ENCODE peak calls at places on chromosomes 6 and 20, in five cellular contexts. V is K562, H is psoas muscle, X is mesendoderm, L is lung. K is an unnamed sample.

GRCh38 chr6:45265246-45265645 is 62.9 kb upstream of the RUNX2 start:
- DNase-seq in V (no peak), H (no peak), X (no peak), L (no peak), K (no peak)

GRCh38 chr6:13554929-13555333 is 19.5 kb upstream of the SIRT5 start:
- DNase-seq in V (no peak), H (peak; percentile 18), X (peak; percentile 89), L (no peak), K (no peak)

GRCh38 chr20:6485376-6485775 is 282.1 kb upstream of the BMP2 start:
- DNase-seq in V (no peak), H (no peak), X (no peak), L (no peak), K (no peak)

GRCh38 chr20:11235058-11235457 is 561.3 kb upstream of the JAG1 start:
- DNase-seq in V (no peak), H (no peak), X (peak; percentile 95), L (no peak), K (no peak)

GRCh38 chr6:33702345-33702977 is 9.0 kb downstream of the UQCC2 start:
- DNase-seq in V (peak; percentile 65), H (no peak), X (peak; percentile 78), L (no peak), K (no peak)

GRCh38 chr20:59933296-59933848 is at the start of gene SYCP2:
- DNase-seq in V (peak; percentile 94), H (peak; percentile 57), X (no peak), L (no peak), K (peak; percentile 61)

GRCh38 chr6:13098808-13099570 is 229.3 kb downstream of the TBC1D7 start:
- DNase-seq in V (no peak), H (no peak), X (no peak), L (no peak), K (no peak)

GRCh38 chr20:26167499-26167898 is 470.8 kb upstream of the ZNF337 start:
- DNase-seq in V (no peak), H (no peak), X (no peak), L (no peak), K (no peak)

GRCh38 chr6:162704001-162704400 is 23.6 kb downstream of the PRKN start:
- DNase-seq in V (no peak), H (no peak), X (no peak), L (no peak), K (no peak)

GRCh38 chr20:44196278-44196677 is 9.3 kb upstream of the JPH2 start:
- DNase-seq in V (peak; percentile 28), H (no peak), X (no peak), L (no peak), K (no peak)

GRCh38 chr20:22430746-22431168 is 153.6 kb downstream of the FOXA2 start:
- DNase-seq in V (no peak), H (no peak), X (no peak), L (no peak), K (no peak)

GRCh38 chr6:32213649-32214048 is 10.2 kb downstream of the NOTCH4 start:
- DNase-seq in V (no peak), H (no peak), X (no peak), L (no peak), K (no peak)

GRCh38 chr6:168284187-168284586 is 35.4 kb downstream of the DACT2 start:
- DNase-seq in V (no peak), H (no peak), X (no peak), L (no peak), K (no peak)

GRCh38 chr6:36957773-36958271 is 3.3 kb downstream of the PI16 start:
- DNase-seq in V (no peak), H (no peak), X (no peak), L (no peak), K (no peak)

GRCh38 chr6:127690092-127690491 is 113.1 kb downstream of the C6orf58 start:
- DNase-seq in V (no peak), H (no peak), X (peak; percentile 26), L (no peak), K (no peak)

GRCh38 chr6:47355496-47355895 is 45.8 kb upstream of the TNFRSF21 start:
- DNase-seq in V (no peak), H (no peak), X (no peak), L (no peak), K (no peak)

GRCh38 chr20:25057234-25058050 is 497 bp downstream of the ACSS1 start:
- DNase-seq in V (peak; percentile 27), H (peak; percentile 74), X (peak; percentile 25), L (peak; percentile 77), K (peak; percentile 89)

GRCh38 chr6:26607434-26608230 is 10.9 kb downstream of the ABT1 start:
- DNase-seq in V (peak; percentile 56), H (no peak), X (peak; percentile 68), L (peak; percentile 46), K (no peak)

GRCh38 chr6:102848796-102849195 is 1455.3 kb downstream of the GRIK2 start:
- DNase-seq in V (no peak), H (no peak), X (no peak), L (no peak), K (no peak)

GRCh38 chr20:38790210-38791053 is 15.1 kb upstream of the PPP1R16B start:
- DNase-seq in V (peak; percentile 76), H (no peak), X (peak; percentile 85), L (no peak), K (no peak)

GRCh38 chr6:134816780-134817179 is 133.1 kb downstream of the ALDH8A1 start:
- DNase-seq in V (no peak), H (no peak), X (peak; percentile 28), L (no peak), K (no peak)

GRCh38 chr6:12957321-12958051 is 240.9 kb downstream of the PHACTR1 start:
- DNase-seq in V (no peak), H (peak; percentile 36), X (peak; percentile 47), L (peak; percentile 85), K (no peak)

GRCh38 chr6:15504040-15504491 is 158.8 kb downstream of the DTNBP1 start:
- DNase-seq in V (no peak), H (peak; percentile 64), X (no peak), L (no peak), K (no peak)

GRCh38 chr6:38591451-38591850 is 48.3 kb downstream of the BTBD9 start:
- DNase-seq in V (no peak), H (no peak), X (no peak), L (no peak), K (no peak)

GRCh38 chr6:50116797-50117542 is 67.2 kb upstream of the DEFB112 start:
- DNase-seq in V (no peak), H (no peak), X (no peak), L (no peak), K (no peak)
- H3K4me1 ChIP-seq in V (no peaks in the 10 kb centered on the region), H (peaks cover 6% of the 10 kb centered on the region), X (no peaks in the 10 kb centered on the region), L (no peaks in the 10 kb centered on the region), K (no peaks in the 10 kb centered on the region)

DNA sequence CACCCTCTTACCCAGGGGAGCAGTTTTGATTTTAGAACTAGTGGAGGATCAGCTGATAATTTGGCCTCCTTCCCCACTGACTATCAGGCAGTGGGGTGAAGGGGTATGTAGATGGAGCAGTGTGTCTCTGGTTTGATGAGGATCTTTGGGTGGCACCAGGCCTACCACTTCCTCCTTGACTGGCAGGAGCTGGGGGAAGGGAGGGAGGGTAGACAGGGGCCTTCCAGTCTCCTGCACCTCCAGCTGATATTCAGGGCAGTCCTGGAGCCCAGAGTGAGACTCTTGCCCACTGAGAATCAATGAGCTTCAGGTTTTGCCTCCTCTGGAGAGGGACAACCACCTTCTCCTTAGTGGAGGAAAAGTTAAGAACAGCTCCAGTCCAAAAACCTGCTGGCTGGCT is 3.2 kb downstream of the DEF6 start:
- DNase-seq in V (no peak), H (no peak), X (no peak), L (no peak), K (peak; percentile 32)
- H3K4me3 ChIP-seq in V (no peak overlapping the region), H (no peak overlapping the region), X (no peak overlapping the region), L (no peak overlapping the region), K (peak overlapping the region; percentile 91)

GRCh38 chr20:53626584-53626983 is 32.9 kb upstream of the ZNF217 start:
- DNase-seq in V (no peak), H (no peak), X (no peak), L (no peak), K (no peak)

GRCh38 chr20:53623454-53624206 is 30.0 kb upstream of the ZNF217 start:
- DNase-seq in V (peak; percentile 65), H (peak; percentile 57), X (peak; percentile 87), L (peak; percentile 36), K (no peak)

GRCh38 chr20:53631909-53632662 is 38.4 kb upstream of the ZNF217 start:
- DNase-seq in V (no peak), H (no peak), X (no peak), L (no peak), K (no peak)

GRCh38 chr20:53629436-53629835 is 35.8 kb upstream of the ZNF217 start:
- DNase-seq in V (no peak), H (no peak), X (no peak), L (no peak), K (no peak)

DNA sequence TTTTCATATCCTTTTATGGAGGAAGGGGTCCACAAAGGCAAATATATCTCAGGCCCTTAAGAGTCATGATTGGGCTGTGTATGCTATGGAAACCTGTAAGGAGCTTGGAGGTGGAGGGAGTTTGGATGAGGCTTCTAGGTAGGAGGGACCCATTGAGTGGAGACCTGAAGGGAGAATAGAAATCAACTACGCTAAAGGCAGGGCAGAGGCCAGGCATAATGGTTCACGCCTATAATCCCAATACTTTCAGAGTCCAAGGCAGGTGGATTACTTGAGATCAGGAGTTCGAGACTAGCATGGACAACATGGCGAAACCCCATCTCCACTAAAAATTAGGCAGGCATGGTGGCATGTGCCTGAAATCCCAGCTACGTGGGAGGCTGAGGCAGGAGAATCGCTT is 34.4 kb upstream of the ZNF217 start:
- DNase-seq in V (no peak), H (no peak), X (no peak), L (no peak), K (no peak)
- H3K27ac ChIP-seq in V (no peak overlapping the region), H (no peak overlapping the region), X (no peak overlapping the region), L (no peak overlapping the region), K (no peak overlapping the region)

DNA sequence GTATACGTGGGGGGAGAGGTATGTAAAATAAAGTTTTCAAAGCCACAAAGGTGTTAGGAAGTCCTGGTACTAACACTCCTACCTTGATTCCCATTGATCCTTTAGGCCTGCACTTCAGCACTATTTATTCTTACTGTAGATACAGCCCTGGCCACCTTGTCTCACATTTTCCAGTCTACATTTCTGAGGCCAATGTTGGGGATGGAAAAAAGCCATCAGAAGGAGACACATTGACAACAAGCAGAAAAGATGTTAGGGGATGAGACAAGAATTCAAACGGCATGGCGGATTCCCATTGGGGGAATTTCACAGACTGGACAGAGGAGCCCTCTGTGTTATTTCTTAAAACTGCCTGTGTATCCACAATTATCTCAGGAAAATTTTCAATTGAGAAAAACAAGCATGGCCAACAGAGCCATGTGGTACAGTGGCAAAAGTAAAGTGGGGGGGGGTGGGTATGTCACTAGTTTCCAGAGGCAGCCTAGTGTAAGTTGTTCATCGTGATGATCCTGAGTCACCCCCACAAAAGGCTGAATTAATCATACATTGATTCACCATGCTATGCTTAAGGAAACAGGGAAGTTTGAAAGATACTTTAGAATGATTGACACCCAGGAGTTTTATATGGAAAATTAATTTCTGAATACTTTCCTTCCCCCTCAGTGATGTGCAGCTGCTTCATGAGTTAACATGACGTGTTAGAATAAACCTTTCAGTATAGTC is 40.5 kb downstream of the RREB1 start:
- DNase-seq in V (no peak), H (no peak), X (no peak), L (no peak), K (no peak)
- H3K4me1 ChIP-seq in V (peaks cover 51% of the 10 kb centered on the region), H (peaks cover 74% of the 10 kb centered on the region), X (peaks cover 26% of the 10 kb centered on the region), L (peaks cover 35% of the 10 kb centered on the region), K (peaks cover 19% of the 10 kb centered on the region)

GRCh38 chr20:32481311-32482103 is 103.6 kb downstream of the NOL4L start:
- DNase-seq in V (no peak), H (no peak), X (peak; percentile 8), L (no peak), K (no peak)
- H3K4me3 ChIP-seq in V (no peak overlapping the region), H (peak overlapping the region; percentile 74), X (no peak overlapping the region), L (no peak overlapping the region), K (no peak overlapping the region)

GRCh38 chr20:1328680-1329330 is at the start of gene SDCBP2:
- DNase-seq in V (no peak), H (no peak), X (no peak), L (peak; percentile 66), K (no peak)
- H3K27ac ChIP-seq in V (no peak within 1 kb of the TSS), H (peak within 1 kb of the TSS; percentile 93), X (no peak within 1 kb of the TSS), L (peak within 1 kb of the TSS; percentile 87), K (peak within 1 kb of the TSS; percentile 47)